ENCODE peak calls at places on chromosomes 11 and 22, in six cellular contexts. One of them, this sample, is unnamed.

GRCh38 chr11:122697636-122698167 is 42.2 kb downstream of the UBASH3B start:
- DNase-seq in GM23338: no peak
- DNase-seq in HAP-1: no peak
- DNase-seq in lower lobe of right lung: no peak
- DNase-seq in psoas muscle: no peak
- DNase-seq in mesenchymal stem cell: peak; percentile 81
- DNase-seq in this sample: no peak

GRCh38 chr22:43850529-43850928 is 11.8 kb downstream of the SULT4A1 start:
- DNase-seq in GM23338: no peak
- DNase-seq in HAP-1: no peak
- DNase-seq in lower lobe of right lung: no peak
- DNase-seq in psoas muscle: no peak
- DNase-seq in mesenchymal stem cell: no peak
- DNase-seq in this sample: peak; percentile 3

GRCh38 chr11:44947114-44947513 is 3.6 kb downstream of the TP53I11 start:
- DNase-seq in GM23338: no peak
- DNase-seq in HAP-1: no peak
- DNase-seq in lower lobe of right lung: no peak
- DNase-seq in psoas muscle: no peak
- DNase-seq in mesenchymal stem cell: no peak
- DNase-seq in this sample: no peak

GRCh38 chr11:20353829-20354434 is 9.6 kb upstream of the HTATIP2 start:
- DNase-seq in GM23338: peak; percentile 72
- DNase-seq in HAP-1: peak; percentile 35
- DNase-seq in lower lobe of right lung: no peak
- DNase-seq in psoas muscle: peak; percentile 15
- DNase-seq in mesenchymal stem cell: peak; percentile 59
- DNase-seq in this sample: peak; percentile 29

GRCh38 chr11:68118753-68119448 is 2.3 kb downstream of the CHKA start:
- DNase-seq in GM23338: no peak
- DNase-seq in HAP-1: peak; percentile 64
- DNase-seq in lower lobe of right lung: no peak
- DNase-seq in psoas muscle: no peak
- DNase-seq in mesenchymal stem cell: peak; percentile 77
- DNase-seq in this sample: peak; percentile 56

GRCh38 chr22:45930324-45930723 is 46.6 kb downstream of the WNT7B start:
- DNase-seq in GM23338: no peak
- DNase-seq in HAP-1: no peak
- DNase-seq in lower lobe of right lung: no peak
- DNase-seq in psoas muscle: no peak
- DNase-seq in mesenchymal stem cell: no peak
- DNase-seq in this sample: no peak

GRCh38 chr22:46780453-46780852 is 18.0 kb downstream of the TBC1D22A start:
- DNase-seq in GM23338: no peak
- DNase-seq in HAP-1: no peak
- DNase-seq in lower lobe of right lung: no peak
- DNase-seq in psoas muscle: no peak
- DNase-seq in mesenchymal stem cell: no peak
- DNase-seq in this sample: no peak

GRCh38 chr11:69115586-69116560 is 39.9 kb upstream of the SMIM38 start:
- DNase-seq in GM23338: no peak
- DNase-seq in HAP-1: no peak
- DNase-seq in lower lobe of right lung: peak; percentile 90
- DNase-seq in psoas muscle: no peak
- DNase-seq in mesenchymal stem cell: no peak
- DNase-seq in this sample: peak; percentile 95

GRCh38 chr11:82462588-82462987 is 271.1 kb downstream of the FAM181B start:
- DNase-seq in GM23338: no peak
- DNase-seq in HAP-1: no peak
- DNase-seq in lower lobe of right lung: no peak
- DNase-seq in psoas muscle: no peak
- DNase-seq in mesenchymal stem cell: no peak
- DNase-seq in this sample: no peak

GRCh38 chr11:47415949-47416472 is 7.6 kb downstream of the SLC39A13 start:
- DNase-seq in GM23338: peak; percentile 43
- DNase-seq in HAP-1: peak; percentile 28
- DNase-seq in lower lobe of right lung: peak; percentile 92
- DNase-seq in psoas muscle: peak; percentile 90
- DNase-seq in mesenchymal stem cell: peak; percentile 90
- DNase-seq in this sample: peak; percentile 78

GRCh38 chr11:117468888-117469287 is 141.2 kb downstream of the CEP164 start:
- DNase-seq in GM23338: peak; percentile 44
- DNase-seq in HAP-1: no peak
- DNase-seq in lower lobe of right lung: no peak
- DNase-seq in psoas muscle: no peak
- DNase-seq in mesenchymal stem cell: no peak
- DNase-seq in this sample: no peak

GRCh38 chr22:45717787-45718186 is 46.2 kb downstream of the ATXN10 start:
- DNase-seq in GM23338: no peak
- DNase-seq in HAP-1: no peak
- DNase-seq in lower lobe of right lung: no peak
- DNase-seq in psoas muscle: no peak
- DNase-seq in mesenchymal stem cell: peak; percentile 74
- DNase-seq in this sample: no peak

GRCh38 chr11:57403176-57404147 is 13.0 kb upstream of the PRG2 start:
- DNase-seq in GM23338: no peak
- DNase-seq in HAP-1: no peak
- DNase-seq in lower lobe of right lung: no peak
- DNase-seq in psoas muscle: no peak
- DNase-seq in mesenchymal stem cell: no peak
- DNase-seq in this sample: no peak

GRCh38 chr11:8230921-8231847 is 32.5 kb downstream of the LMO1 start:
- DNase-seq in GM23338: no peak
- DNase-seq in HAP-1: no peak
- DNase-seq in lower lobe of right lung: peak; percentile 26
- DNase-seq in psoas muscle: no peak
- DNase-seq in mesenchymal stem cell: no peak
- DNase-seq in this sample: no peak

GRCh38 chr11:29272019-29272654 is 744.7 kb downstream of the KCNA4 start:
- DNase-seq in GM23338: peak; percentile 27
- DNase-seq in HAP-1: no peak
- DNase-seq in lower lobe of right lung: no peak
- DNase-seq in psoas muscle: no peak
- DNase-seq in mesenchymal stem cell: peak; percentile 58
- DNase-seq in this sample: no peak

GRCh38 chr11:3745161-3745560 is 52.2 kb downstream of the NUP98 start:
- DNase-seq in GM23338: no peak
- DNase-seq in HAP-1: no peak
- DNase-seq in lower lobe of right lung: no peak
- DNase-seq in psoas muscle: no peak
- DNase-seq in mesenchymal stem cell: no peak
- DNase-seq in this sample: no peak

GRCh38 chr22:25448435-25449051 is 115.9 kb upstream of the GRK3 start:
- DNase-seq in GM23338: peak; percentile 25
- DNase-seq in HAP-1: peak; percentile 17
- DNase-seq in lower lobe of right lung: no peak
- DNase-seq in psoas muscle: no peak
- DNase-seq in mesenchymal stem cell: peak; percentile 55
- DNase-seq in this sample: no peak

GRCh38 chr11:82523141-82523540 is 210.5 kb downstream of the FAM181B start:
- DNase-seq in GM23338: peak; percentile 48
- DNase-seq in HAP-1: no peak
- DNase-seq in lower lobe of right lung: no peak
- DNase-seq in psoas muscle: no peak
- DNase-seq in mesenchymal stem cell: no peak
- DNase-seq in this sample: no peak

GRCh38 chr22:46092646-46093410 is 57.5 kb upstream of the PPARA start:
- DNase-seq in GM23338: no peak
- DNase-seq in HAP-1: no peak
- DNase-seq in lower lobe of right lung: no peak
- DNase-seq in psoas muscle: peak; percentile 16
- DNase-seq in mesenchymal stem cell: no peak
- DNase-seq in this sample: no peak

GRCh38 chr22:44287121-44287693 is 25.5 kb downstream of the SHISAL1 start:
- DNase-seq in GM23338: no peak
- DNase-seq in HAP-1: no peak
- DNase-seq in lower lobe of right lung: no peak
- DNase-seq in psoas muscle: no peak
- DNase-seq in mesenchymal stem cell: no peak
- DNase-seq in this sample: no peak

GRCh38 chr11:34570584-34570983 is 50.3 kb upstream of the EHF start:
- DNase-seq in GM23338: no peak
- DNase-seq in HAP-1: no peak
- DNase-seq in lower lobe of right lung: no peak
- DNase-seq in psoas muscle: no peak
- DNase-seq in mesenchymal stem cell: no peak
- DNase-seq in this sample: peak; percentile 51

GRCh38 chr11:110829873-110830272 is 117.6 kb upstream of the ARHGAP20 start:
- DNase-seq in GM23338: no peak
- DNase-seq in HAP-1: no peak
- DNase-seq in lower lobe of right lung: no peak
- DNase-seq in psoas muscle: no peak
- DNase-seq in mesenchymal stem cell: no peak
- DNase-seq in this sample: no peak
- H3K4me3 ChIP-seq in GM23338: no peak overlapping the region
- H3K4me3 ChIP-seq in HAP-1: no peak overlapping the region
- H3K4me3 ChIP-seq in lower lobe of right lung: no peak overlapping the region
- H3K4me3 ChIP-seq in psoas muscle: no peak overlapping the region
- H3K4me3 ChIP-seq in mesenchymal stem cell: no peak overlapping the region
- H3K4me3 ChIP-seq in this sample: no peak overlapping the region

DNA sequence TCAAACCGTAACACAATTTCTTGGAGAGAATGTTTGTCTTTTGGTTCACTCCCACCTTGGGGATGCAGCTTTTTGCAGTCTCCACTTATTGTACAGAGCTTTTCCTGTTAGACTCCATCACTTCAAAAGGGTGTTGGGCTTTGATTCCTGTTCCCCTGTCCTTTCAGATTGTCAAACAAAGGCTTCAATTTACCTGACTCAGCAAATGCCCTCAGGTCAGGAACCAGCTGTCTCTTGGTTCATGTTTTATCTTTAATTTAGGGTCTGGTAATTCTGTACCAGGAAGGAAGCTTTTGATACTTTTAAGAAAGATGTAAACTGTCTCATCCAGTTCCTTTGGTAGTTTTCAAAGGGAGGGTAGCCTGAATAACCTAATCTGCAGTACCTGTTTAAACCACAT is 880.7 kb downstream of the NTM start:
- DNase-seq in GM23338: no peak
- DNase-seq in HAP-1: no peak
- DNase-seq in lower lobe of right lung: no peak
- DNase-seq in psoas muscle: no peak
- DNase-seq in mesenchymal stem cell: no peak
- DNase-seq in this sample: no peak
- H3K4me3 ChIP-seq in GM23338: no peak overlapping the region
- H3K4me3 ChIP-seq in HAP-1: no peak overlapping the region
- H3K4me3 ChIP-seq in lower lobe of right lung: no peak overlapping the region
- H3K4me3 ChIP-seq in psoas muscle: no peak overlapping the region
- H3K4me3 ChIP-seq in mesenchymal stem cell: no peak overlapping the region
- H3K4me3 ChIP-seq in this sample: no peak overlapping the region

DNA sequence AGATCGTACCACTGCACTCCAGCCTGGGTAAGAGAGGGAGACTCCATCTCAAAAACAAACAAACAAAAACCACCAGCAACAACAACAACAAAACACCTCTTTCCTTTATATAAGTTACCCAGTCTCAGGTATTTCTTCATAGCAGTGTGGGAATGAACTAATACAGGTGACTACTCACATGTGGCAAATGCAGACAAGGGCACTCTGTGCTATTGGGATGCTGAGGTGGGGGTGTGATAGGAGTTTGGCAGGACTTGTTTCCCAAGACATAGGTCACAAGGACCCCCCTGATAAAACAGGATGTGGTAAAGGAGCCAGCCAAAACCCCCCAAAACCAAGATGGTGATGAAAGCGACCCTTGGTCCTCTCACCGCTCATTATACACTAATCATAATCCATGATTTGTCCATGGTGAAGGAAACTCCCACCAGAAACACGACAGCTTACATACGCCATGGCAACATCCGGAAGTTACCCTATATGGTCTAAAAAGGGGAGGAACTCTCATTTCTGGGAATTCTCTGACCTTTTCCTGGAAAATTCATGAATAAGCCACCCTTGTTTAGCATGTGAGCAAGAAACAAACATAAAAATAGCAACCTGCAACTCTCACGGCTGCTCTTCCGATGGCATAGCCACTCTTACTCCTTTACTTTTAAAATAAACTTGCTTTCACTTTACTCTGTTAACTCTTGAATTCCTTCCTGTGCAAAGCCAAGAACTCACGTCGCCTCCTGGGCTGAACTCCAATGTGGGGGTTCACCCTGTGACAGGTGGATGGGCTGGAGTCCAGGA is 18.8 kb upstream of the INCENP start:
- DNase-seq in GM23338: no peak
- DNase-seq in HAP-1: no peak
- DNase-seq in lower lobe of right lung: no peak
- DNase-seq in psoas muscle: no peak
- DNase-seq in mesenchymal stem cell: peak; percentile 96
- DNase-seq in this sample: no peak
- H3K4me3 ChIP-seq in GM23338: no peak overlapping the region
- H3K4me3 ChIP-seq in HAP-1: no peak overlapping the region
- H3K4me3 ChIP-seq in lower lobe of right lung: peak overlapping the region; percentile 34
- H3K4me3 ChIP-seq in psoas muscle: peak overlapping the region; percentile 47
- H3K4me3 ChIP-seq in mesenchymal stem cell: peak overlapping the region; percentile 70
- H3K4me3 ChIP-seq in this sample: peak overlapping the region; percentile 31

GRCh38 chr11:2415171-2415570 is 14.6 kb downstream of the TSSC4 start:
- DNase-seq in GM23338: no peak
- DNase-seq in HAP-1: no peak
- DNase-seq in lower lobe of right lung: no peak
- DNase-seq in psoas muscle: no peak
- DNase-seq in mesenchymal stem cell: no peak
- DNase-seq in this sample: no peak

GRCh38 chr11:2414616-2415015 is 14.1 kb downstream of the TSSC4 start:
- DNase-seq in GM23338: no peak
- DNase-seq in HAP-1: no peak
- DNase-seq in lower lobe of right lung: no peak
- DNase-seq in psoas muscle: no peak
- DNase-seq in mesenchymal stem cell: no peak
- DNase-seq in this sample: no peak

GRCh38 chr11:2413735-2414579 is 13.4 kb downstream of the TSSC4 start:
- DNase-seq in GM23338: peak; percentile 44
- DNase-seq in HAP-1: no peak
- DNase-seq in lower lobe of right lung: no peak
- DNase-seq in psoas muscle: no peak
- DNase-seq in mesenchymal stem cell: no peak
- DNase-seq in this sample: no peak

GRCh38 chr11:2416765-2417164 is 16.2 kb downstream of the TSSC4 start:
- DNase-seq in GM23338: no peak
- DNase-seq in HAP-1: no peak
- DNase-seq in lower lobe of right lung: no peak
- DNase-seq in psoas muscle: no peak
- DNase-seq in mesenchymal stem cell: no peak
- DNase-seq in this sample: no peak

DNA sequence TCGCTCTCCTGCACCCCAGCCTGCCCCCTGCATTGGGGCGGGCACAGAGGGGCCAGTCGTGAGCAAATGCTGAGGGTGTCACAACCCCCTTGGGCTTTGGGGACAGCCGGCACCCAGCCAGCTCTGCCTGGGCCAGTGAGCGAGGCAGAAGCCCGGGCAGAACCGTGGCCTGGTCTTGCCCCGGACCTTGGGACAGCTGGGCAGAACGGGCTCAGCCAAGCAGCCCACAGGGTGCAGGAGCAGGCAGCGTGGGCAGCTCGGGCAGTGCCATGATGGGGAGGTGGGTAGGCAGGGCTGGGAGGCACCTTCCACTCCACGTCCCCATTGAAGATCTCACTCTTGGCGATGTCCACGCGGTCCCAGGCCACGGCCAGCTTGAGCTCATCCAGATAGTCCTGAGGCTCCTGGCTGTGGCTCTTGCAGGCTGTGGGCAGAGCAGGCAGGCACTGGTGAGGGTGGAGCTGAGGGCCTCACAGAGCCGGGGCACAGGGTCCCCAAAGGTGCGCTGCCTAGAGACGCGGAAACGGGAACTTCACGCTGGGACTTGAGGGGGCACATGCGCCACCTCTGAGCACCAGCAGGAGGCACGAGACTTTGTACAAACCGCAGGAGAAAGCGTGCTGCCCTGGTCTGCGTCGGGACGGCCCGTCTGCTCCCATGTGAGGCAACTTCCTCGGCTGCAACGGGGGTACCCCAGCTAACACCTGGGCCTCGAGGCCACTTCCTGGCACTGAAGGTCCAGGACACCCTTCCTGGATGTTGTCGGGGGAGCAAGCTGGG is 15.2 kb downstream of the TSSC4 start:
- DNase-seq in GM23338: peak; percentile 54
- DNase-seq in HAP-1: no peak
- DNase-seq in lower lobe of right lung: no peak
- DNase-seq in psoas muscle: no peak
- DNase-seq in mesenchymal stem cell: no peak
- DNase-seq in this sample: no peak
- H3K4me3 ChIP-seq in GM23338: no peak overlapping the region
- H3K4me3 ChIP-seq in HAP-1: no peak overlapping the region
- H3K4me3 ChIP-seq in lower lobe of right lung: no peak overlapping the region
- H3K4me3 ChIP-seq in psoas muscle: no peak overlapping the region
- H3K4me3 ChIP-seq in mesenchymal stem cell: no peak overlapping the region
- H3K4me3 ChIP-seq in this sample: no peak overlapping the region